ENCODE peak calls at places on chromosomes 7 and 10, in ten cellular contexts. M is neuronal stem cell, H is thoracic aorta, T is lower lobe of right lung, K is SJSA1, B is SK-N-SH, N is heart right ventricle, X is H9, V is tibial artery, G is body of pancreas. S is an unnamed sample.
A peak's percentile ranks its signal among the peaks of the same experiment; 100 is the strongest.

GRCh38 chr7:119374436-119374835 is 898.5 kb upstream of the KCND2 start:
- DNase-seq in T (no peak), V (no peak), B (no peak), X (no peak), N (no peak), K (no peak), M (no peak), G (no peak), H (no peak), S (no peak)

GRCh38 chr7:115099906-115100305 is 178.0 kb downstream of the MDFIC start:
- DNase-seq in X (no peak), G (peak; percentile 9), N (no peak), M (no peak), B (no peak), V (no peak), H (no peak), K (peak; percentile 96), T (no peak), S (peak; percentile 89)

GRCh38 chr10:45442670-45443069 is 68.7 kb downstream of the ALOX5 start:
- DNase-seq in B (no peak), H (no peak), T (no peak), M (no peak), X (peak; percentile 58), V (no peak), K (no peak), G (no peak), N (no peak), S (no peak)

GRCh38 chr10:5356479-5356763 is 8.3 kb upstream of the UCN3 start:
- DNase-seq in X (no peak), G (no peak), N (no peak), B (no peak), M (no peak), H (no peak), V (no peak), K (no peak), T (no peak), S (no peak)

GRCh38 chr10:117578999-117579590 is 36.5 kb downstream of the EMX2 start:
- DNase-seq in K (no peak), G (no peak), N (no peak), H (no peak), X (no peak), B (no peak), M (no peak), T (no peak), V (no peak), S (no peak)

GRCh38 chr7:6556196-6556595 is 4.9 kb upstream of the GRID2IP start:
- DNase-seq in N (no peak), H (no peak), G (peak; percentile 20), K (no peak), T (no peak), B (no peak), X (peak; percentile 79), M (no peak), V (no peak), S (no peak)

GRCh38 chr7:69934475-69934903 is 336.2 kb downstream of the AUTS2 start:
- DNase-seq in X (no peak), N (no peak), V (no peak), T (no peak), G (peak; percentile 20), M (no peak), B (peak; percentile 64), H (no peak), K (no peak), S (peak; percentile 76)

GRCh38 chr10:47451998-47452494 is 31.9 kb downstream of the ANXA8 start:
- DNase-seq in G (no peak), T (peak; percentile 34), M (no peak), V (no peak), X (peak; percentile 23), B (no peak), K (no peak), N (no peak), H (no peak), S (no peak)

GRCh38 chr7:31311465-31312074 is 29.0 kb downstream of the NEUROD6 start:
- DNase-seq in H (no peak), N (no peak), X (peak; percentile 39), V (no peak), M (no peak), K (no peak), G (no peak), T (no peak), B (no peak), S (no peak)

GRCh38 chr7:138543739-138544138 is 83.7 kb downstream of the TRIM24 start:
- DNase-seq in K (no peak), B (no peak), V (no peak), G (no peak), T (no peak), H (no peak), X (no peak), N (no peak), M (no peak), S (no peak)

GRCh38 chr7:76278540-76278939 is 23.9 kb upstream of the HSPB1 start:
- DNase-seq in K (no peak), V (no peak), N (no peak), M (no peak), X (peak; percentile 63), B (peak; percentile 70), G (no peak), H (no peak), T (no peak), S (no peak)

GRCh38 chr7:100065452-100066186 is 15.9 kb downstream of the ZNF3 start:
- DNase-seq in B (peak; percentile 65), M (no peak), X (no peak), H (no peak), N (no peak), G (no peak), T (no peak), K (no peak), V (no peak), S (no peak)

GRCh38 chr10:64846706-64847105 is 1325.5 kb downstream of the REEP3 start:
- DNase-seq in N (no peak), H (no peak), V (no peak), X (no peak), K (no peak), B (peak; percentile 53), T (no peak), G (no peak), M (no peak), S (no peak)

GRCh38 chr7:118232837-118233236 is 8.3 kb downstream of the ANKRD7 start:
- DNase-seq in H (no peak), G (no peak), B (no peak), V (no peak), M (no peak), X (no peak), K (no peak), T (no peak), N (no peak), S (no peak)
- H3K27ac ChIP-seq in H (no peak overlapping the region), G (no peak overlapping the region), B (no peak overlapping the region), V (no peak overlapping the region), M (no peak overlapping the region), X (no peak overlapping the region), K (no peak overlapping the region), T (no peak overlapping the region), N (no peak overlapping the region), S (no peak overlapping the region)

GRCh38 chr7:123660514-123661354 is 5.1 kb downstream of the LMOD2 start:
- DNase-seq in K (no peak), H (no peak), M (no peak), N (no peak), V (no peak), B (no peak), G (no peak), X (no peak), T (no peak), S (no peak)

GRCh38 chr7:123661765-123662164 is 6.1 kb downstream of the LMOD2 start:
- DNase-seq in H (no peak), G (no peak), K (no peak), B (no peak), T (no peak), M (no peak), X (no peak), N (no peak), V (no peak), S (no peak)

GRCh38 chr7:123663200-123663599 is 7.5 kb downstream of the LMOD2 start:
- DNase-seq in H (no peak), B (no peak), M (no peak), X (no peak), K (no peak), G (no peak), N (no peak), V (no peak), T (no peak), S (no peak)

GRCh38 chr7:123662293-123662692 is 6.6 kb downstream of the LMOD2 start:
- DNase-seq in H (no peak), G (no peak), T (no peak), X (no peak), N (no peak), V (no peak), K (no peak), M (no peak), B (no peak), S (no peak)

DNA sequence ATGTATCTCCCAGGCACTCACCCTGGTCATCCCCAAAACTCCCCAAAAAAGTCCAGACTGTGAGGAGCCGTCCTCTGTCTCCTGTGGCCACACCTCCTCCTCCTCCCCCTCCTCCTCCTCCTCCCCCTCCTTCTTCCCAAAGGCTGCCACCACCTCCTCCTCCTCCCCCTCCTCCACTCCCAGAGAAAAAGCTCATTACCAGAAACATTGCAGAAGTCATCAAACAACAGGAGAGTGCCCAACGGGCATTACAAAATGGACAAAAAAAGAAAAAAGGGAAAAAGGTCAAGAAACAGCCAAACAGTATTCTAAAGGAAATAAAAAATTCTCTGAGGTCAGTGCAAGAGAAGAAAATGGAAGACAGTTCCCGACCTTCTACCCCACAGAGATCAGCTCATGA is 7.1 kb downstream of the LMOD2 start:
- DNase-seq in M (no peak), N (no peak), X (no peak), H (no peak), B (no peak), K (no peak), V (no peak), T (no peak), G (no peak), S (no peak)
- H3K4me1 ChIP-seq in M (peaks cover 4% of the 10 kb centered on the region), N (no peaks in the 10 kb centered on the region), X (no peaks in the 10 kb centered on the region), H (no peaks in the 10 kb centered on the region), B (peaks cover 17% of the 10 kb centered on the region), K (no peaks in the 10 kb centered on the region), V (no peaks in the 10 kb centered on the region), T (no peaks in the 10 kb centered on the region), G (peaks cover 7% of the 10 kb centered on the region), S (no peaks in the 10 kb centered on the region)

GRCh38 chr10:21810582-21811244 is 192.8 kb downstream of the DNAJC1 start:
- DNase-seq in G (no peak), N (no peak), B (no peak), X (no peak), V (no peak), M (no peak), K (no peak), H (no peak), T (no peak), S (no peak)
- H3K27ac ChIP-seq in G (no peak overlapping the region), N (no peak overlapping the region), B (no peak overlapping the region), X (no peak overlapping the region), V (no peak overlapping the region), M (no peak overlapping the region), K (no peak overlapping the region), H (no peak overlapping the region), T (no peak overlapping the region), S (peak overlapping the region; percentile 19)

DNA sequence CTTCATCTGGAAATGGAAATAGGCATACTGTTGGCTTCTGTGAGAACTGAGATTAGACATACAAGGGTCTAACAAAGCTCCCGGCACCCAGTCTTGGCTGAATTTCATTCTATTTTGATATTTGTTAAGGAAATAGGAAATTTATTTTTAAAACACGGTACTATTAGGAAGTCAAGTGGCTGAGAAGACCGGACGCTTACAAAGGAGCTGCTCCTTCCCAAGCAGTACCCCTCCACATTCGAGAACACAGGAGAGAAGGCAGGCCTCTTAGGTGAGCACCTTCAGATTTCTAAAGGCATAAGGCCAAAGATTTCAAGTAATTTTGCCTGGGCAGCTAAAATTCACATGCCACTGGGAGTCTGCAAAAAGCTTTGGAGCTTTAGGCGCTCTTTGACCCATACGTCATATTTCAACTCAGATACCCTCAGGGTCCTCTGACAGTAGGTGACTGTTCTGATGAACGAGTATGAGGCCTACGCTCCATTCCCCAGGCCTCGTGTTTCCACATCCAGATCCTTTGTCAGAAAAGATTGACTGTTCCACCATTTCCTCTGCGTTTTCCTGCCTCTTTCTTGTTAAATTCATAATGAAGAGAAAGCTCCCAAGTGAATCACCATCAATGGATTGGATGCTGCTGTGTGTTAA is 17.3 kb downstream of the TRIL start:
- DNase-seq in H (no peak), T (no peak), X (no peak), K (no peak), V (no peak), B (no peak), N (no peak), G (no peak), M (no peak), S (no peak)
- H3K4me1 ChIP-seq in H (no peaks in the 10 kb centered on the region), T (no peaks in the 10 kb centered on the region), X (no peaks in the 10 kb centered on the region), K (no peaks in the 10 kb centered on the region), V (no peaks in the 10 kb centered on the region), B (peaks cover 44% of the 10 kb centered on the region), N (no peaks in the 10 kb centered on the region), G (no peaks in the 10 kb centered on the region), M (peaks cover 2% of the 10 kb centered on the region), S (peaks cover 13% of the 10 kb centered on the region)

S was measured in SJCRH30.